ENCODE peak calls at places on chromosomes 13 and 19, in five cellular contexts. P, E, D, K and N are unnamed samples.

GRCh38 chr19:40190891-40191835 is at the start of gene MAP3K10:
- DNase-seq in E (peak), D (peak), P (peak), K (peak), N (peak)

GRCh38 chr13:37869756-37870488 is at the start of gene TRPC4:
- DNase-seq in D (peak), K (no peak), P (peak), E (no peak), N (peak)

GRCh38 chr13:45831851-45832250 is 19.7 kb downstream of the SIAH3 start:
- DNase-seq in E (no peak), D (no peak), K (no peak), P (no peak), N (no peak)

GRCh38 chr13:113748862-113749451 is 10.1 kb upstream of the TMEM255B start:
- DNase-seq in K (no peak), E (no peak), D (no peak), P (no peak), N (no peak)

GRCh38 chr19:36113895-36114762 is 546 bp downstream of the POLR2I start:
- DNase-seq in D (peak), E (peak), K (peak), P (peak), N (peak)

GRCh38 chr13:31053896-31054295 is 107.8 kb downstream of the HSPH1 start:
- DNase-seq in K (no peak), P (peak), D (no peak), E (no peak), N (no peak)

GRCh38 chr19:5138606-5139594 is 170.0 kb downstream of the KDM4B start:
- DNase-seq in D (no peak), K (no peak), P (peak), E (no peak), N (peak)

GRCh38 chr13:52950436-52950960 is 78.1 kb upstream of the OLFM4 start:
- DNase-seq in E (no peak), P (no peak), D (no peak), K (no peak), N (no peak)

GRCh38 chr19:33795370-33796163 is 1.1 kb upstream of the KCTD15 start:
- DNase-seq in E (no peak), K (peak), D (peak), P (peak), N (peak)

GRCh38 chr13:107866007-107866665 is 349.2 kb downstream of the LIG4 start:
- DNase-seq in K (peak), E (no peak), D (peak), P (no peak), N (no peak)

GRCh38 chr19:1649706-1650626 is 2.4 kb downstream of the TCF3 start:
- DNase-seq in D (no peak), P (no peak), K (no peak), E (no peak), N (peak)

GRCh38 chr19:38079926-38080380 is 144.1 kb downstream of the DPF1 start:
- DNase-seq in K (no peak), E (no peak), P (no peak), D (no peak), N (no peak)

GRCh38 chr13:20826810-20827560 is 53.2 kb upstream of the EEF1AKMT1 start:
- DNase-seq in E (no peak), K (no peak), D (no peak), P (no peak), N (no peak)

GRCh38 chr13:111011899-111012298 is 97.0 kb upstream of the ANKRD10 start:
- DNase-seq in E (no peak), K (no peak), D (no peak), P (no peak), N (no peak)

GRCh38 chr19:50361290-50362029 is 4.0 kb downstream of the NAPSA start:
- DNase-seq in D (no peak), P (no peak), E (no peak), K (no peak), N (no peak)

GRCh38 chr19:12838182-12838890 is at the start of gene MAST1:
- DNase-seq in E (no peak), D (peak), P (peak), K (no peak), N (no peak)

GRCh38 chr19:35495107-35496064 is 5.1 kb upstream of the KRTDAP start:
- DNase-seq in D (peak), K (peak), P (peak), E (peak), N (peak)

GRCh38 chr19:35513231-35513974 is at the start of gene DMKN:
- DNase-seq in K (no peak), E (no peak), P (no peak), D (no peak), N (no peak)

GRCh38 chr13:50080856-50081105 is 65.5 kb downstream of the KCNRG start:
- DNase-seq in P (no peak), K (no peak), E (no peak), D (no peak), N (no peak)

GRCh38 chr19:19477705-19478383 is 37.5 kb downstream of the TSSK6 start:
- DNase-seq in K (no peak), P (no peak), E (no peak), D (no peak), N (no peak)

GRCh38 chr19:15843186-15843585 is 27.7 kb upstream of the OR10H1 start:
- DNase-seq in K (no peak), E (no peak), P (no peak), D (no peak), N (no peak)

GRCh38 chr13:101514695-101515275 is 62.3 kb downstream of the ITGBL1 start:
- DNase-seq in D (peak), K (no peak), P (no peak), E (no peak), N (no peak)

GRCh38 chr19:33756177-33756576 is 40.5 kb upstream of the KCTD15 start:
- DNase-seq in E (no peak), K (no peak), P (no peak), D (no peak), N (no peak)

GRCh38 chr13:55440465-55441085 is 1700.1 kb upstream of the PRR20A start:
- DNase-seq in P (no peak), E (no peak), D (no peak), K (no peak), N (no peak)

GRCh38 chr13:57740719-57741118 is 109.2 kb downstream of the PCDH17 start:
- DNase-seq in P (no peak), K (no peak), E (no peak), D (no peak), N (no peak)

GRCh38 chr19:11478167-11479089 is 2.4 kb downstream of the ELAVL3 start:
- DNase-seq in P (no peak), E (no peak), D (no peak), K (no peak), N (no peak)

GRCh38 chr13:45370922-45371406 is 30.0 kb upstream of the TPT1 start:
- DNase-seq in D (peak), P (peak), K (peak), E (peak), N (peak)

GRCh38 chr19:41588497-41589209 is 12.7 kb downstream of the CEACAM21 start:
- DNase-seq in E (no peak), K (no peak), P (no peak), D (peak), N (no peak)

GRCh38 chr19:7295912-7296486 is 1.8 kb upstream of the INSR start:
- DNase-seq in K (no peak), E (no peak), P (no peak), D (no peak), N (no peak)

GRCh38 chr19:7292352-7292949 is 1.8 kb downstream of the INSR start:
- DNase-seq in E (no peak), D (no peak), K (no peak), P (no peak), N (no peak)

GRCh38 chr19:7294571-7295212 is 478 bp upstream of the INSR start:
- DNase-seq in E (peak), D (peak), P (peak), K (peak), N (peak)

GRCh38 chr19:7292950-7293794 is 1.0 kb downstream of the INSR start:
- DNase-seq in D (peak), E (peak), P (peak), K (peak), N (peak)

GRCh38 chr19:7293795-7294570 is at the start of gene INSR:
- DNase-seq in D (peak), P (peak), K (peak), E (peak), N (peak)
- H3K27ac ChIP-seq in D (peak), P (peak), K (peak), E (peak), N (peak)

DNA sequence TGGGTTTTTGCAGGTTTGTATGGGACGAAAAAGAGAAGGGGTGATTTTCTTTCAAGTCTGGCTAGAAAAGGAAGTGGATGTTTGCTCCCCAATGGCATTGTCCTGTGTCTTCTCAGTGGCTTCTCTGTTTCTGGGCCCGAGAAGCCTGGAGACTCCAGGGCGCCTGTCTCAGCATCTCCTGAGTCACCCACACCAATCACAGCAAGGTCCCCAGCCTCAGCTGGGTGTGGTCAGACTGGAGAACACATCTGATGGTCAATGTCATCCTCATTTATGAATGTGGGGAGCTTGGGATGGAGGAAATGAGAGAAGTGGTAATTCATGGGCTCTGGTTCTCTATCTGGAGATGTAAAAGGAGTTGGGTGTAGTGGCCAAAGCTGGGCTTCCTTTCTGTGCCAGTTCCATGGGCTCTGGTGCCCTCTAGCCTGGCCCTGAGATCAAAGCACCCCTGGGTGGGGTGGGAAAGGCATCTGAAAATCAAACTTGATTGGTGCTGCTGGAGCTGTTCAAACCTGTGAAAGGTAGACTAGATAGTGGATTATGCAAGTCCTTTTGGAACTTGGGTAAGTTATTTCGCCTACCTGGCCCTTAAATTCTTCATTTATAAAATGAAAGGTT is 13.4 kb downstream of the RASL11A start:
- DNase-seq in E (no peak), D (peak), P (peak), K (no peak), N (no peak)
- TF ChIP-seq CTCF in E (peak), D (no peak), P (peak), K (no peak), N (no peak)

GRCh38 chr19:58560007-58560887 is 1.8 kb upstream of the UBE2M start:
- DNase-seq in K (peak), D (no peak), E (no peak), P (no peak), N (no peak)
- TF ChIP-seq POLR2A in K (no peak), D (no peak), E (no peak), P (no peak), N (no peak)

GRCh38 chr13:109875746-109876145 is 89.4 kb upstream of the IRS2 start:
- DNase-seq in D (no peak), P (no peak), K (no peak), E (no peak), N (no peak)

GRCh38 chr13:109872864-109873263 is 86.5 kb upstream of the IRS2 start:
- DNase-seq in E (no peak), P (no peak), D (no peak), K (no peak), N (no peak)

GRCh38 chr13:109874444-109874920 is 88.1 kb upstream of the IRS2 start:
- DNase-seq in P (no peak), K (no peak), E (no peak), D (no peak), N (no peak)

GRCh38 chr13:109873351-109874123 is 87.2 kb upstream of the IRS2 start:
- DNase-seq in D (no peak), E (no peak), K (no peak), P (no peak), N (no peak)

GRCh38 chr13:109874921-109875454 is 88.6 kb upstream of the IRS2 start:
- DNase-seq in K (no peak), P (no peak), E (no peak), D (no peak), N (peak)
- H3K27ac ChIP-seq in K (peak), P (no peak), E (no peak), D (no peak), N (peak)

GRCh38 chr13:89920461-89920860 is 1427.0 kb upstream of the MIR17HG start:
- DNase-seq in D (no peak), K (no peak), P (no peak), E (no peak), N (no peak)

GRCh38 chr13:89923731-89924130 is 1423.8 kb upstream of the MIR17HG start:
- DNase-seq in K (no peak), E (no peak), D (no peak), P (no peak), N (no peak)

GRCh38 chr13:89930861-89931260 is 1416.6 kb upstream of the MIR17HG start:
- DNase-seq in K (no peak), D (no peak), P (no peak), E (no peak), N (no peak)

GRCh38 chr13:89923052-89923451 is 1424.4 kb upstream of the MIR17HG start:
- DNase-seq in P (no peak), E (no peak), K (no peak), D (no peak), N (no peak)

DNA sequence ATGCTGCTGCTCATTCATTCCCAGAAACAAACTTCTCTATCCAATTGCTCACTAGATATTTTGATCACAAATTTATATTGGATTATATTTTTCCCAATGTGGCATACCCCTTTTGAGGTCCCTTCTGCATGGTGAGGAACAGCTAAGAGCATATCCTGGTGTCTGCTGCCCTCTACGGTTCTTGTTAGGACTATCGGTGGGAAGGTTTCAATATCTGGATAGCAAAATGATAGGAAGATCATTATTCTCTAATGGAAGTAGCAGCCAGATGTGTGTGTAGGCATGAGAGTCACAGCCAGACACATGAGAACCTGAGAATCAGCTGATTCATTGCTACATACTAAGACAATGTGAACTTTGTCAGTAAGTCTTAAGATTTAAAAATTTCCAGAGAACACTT is 1422.4 kb upstream of the MIR17HG start:
- DNase-seq in E (no peak), P (no peak), K (no peak), D (no peak), N (no peak)
- TF ChIP-seq CTCF in E (no peak), P (peak), K (no peak), D (no peak), N (no peak)

GRCh38 chr19:57583104-57583520 is 833 bp upstream of the ZIK1 start:
- DNase-seq in P (no peak), K (no peak), E (no peak), D (no peak), N (no peak)

GRCh38 chr19:57587529-57587928 is 3.6 kb downstream of the ZIK1 start:
- DNase-seq in D (no peak), P (no peak), E (no peak), K (no peak), N (no peak)

GRCh38 chr19:57578487-57579205 is at the start of gene ZNF416:
- DNase-seq in E (peak), P (peak), K (peak), D (peak), N (peak)

GRCh38 chr19:57583521-57584416 is at the start of gene ZIK1:
- DNase-seq in K (peak), P (peak), E (peak), D (peak), N (peak)
- TF ChIP-seq POLR2A in K (no peak), P (no peak), E (no peak), D (no peak), N (no peak)